ENCODE peak calls at places on chromosomes 11 and 22, in ten cellular contexts. U, L, Q, A, E, W, H, C, S and F are unnamed samples. For H3K27me3, the result is how much of the 10 kb centered on the place peaks cover.

GRCh38 chr11:132158091-132158490 is 787.7 kb downstream of the NTM start:
- DNase-seq in S (peak), E (no peak), U (peak), Q (no peak), L (no peak), H (no peak), W (no peak), C (no peak), A (no peak), F (no peak)

GRCh38 chr11:31656051-31656450 is 146.5 kb downstream of the ELP4 start:
- DNase-seq in S (no peak), C (no peak), H (no peak), Q (no peak), W (no peak), U (no peak), A (no peak), L (no peak), E (no peak), F (no peak)

GRCh38 chr22:17477401-17477833 is 85.9 kb upstream of the SLC25A18 start:
- DNase-seq in E (no peak), W (no peak), C (no peak), U (no peak), A (peak), Q (no peak), S (peak), H (peak), L (no peak), F (no peak)

GRCh38 chr22:24156146-24156914 is 25.0 kb upstream of the SUSD2 start:
- DNase-seq in A (no peak), S (peak), C (peak), W (no peak), H (peak), Q (no peak), E (peak), L (peak), U (no peak), F (peak)

GRCh38 chr11:118921929-118922744 is 3.6 kb downstream of the BCL9L start:
- DNase-seq in U (no peak), Q (no peak), W (no peak), H (no peak), L (peak), A (peak), E (no peak), C (peak), S (peak), F (peak)

GRCh38 chr11:45250035-45250693 is 36.0 kb downstream of the SYT13 start:
- DNase-seq in W (no peak), S (no peak), U (no peak), A (no peak), L (no peak), Q (no peak), H (no peak), C (no peak), E (no peak), F (no peak)

GRCh38 chr11:2224254-2224653 is 46.1 kb downstream of the ASCL2 start:
- DNase-seq in Q (no peak), W (no peak), A (no peak), U (no peak), H (no peak), C (no peak), L (no peak), S (no peak), E (no peak), F (no peak)

GRCh38 chr11:66349084-66349386 is 1.6 kb upstream of the B4GAT1 start:
- DNase-seq in U (no peak), Q (no peak), A (no peak), S (no peak), H (no peak), L (no peak), W (no peak), C (no peak), E (no peak), F (no peak)

GRCh38 chr11:19676508-19677379 is 35.9 kb upstream of the NAV2 start:
- DNase-seq in C (no peak), H (no peak), U (no peak), A (no peak), S (peak), W (no peak), L (no peak), Q (no peak), E (no peak), F (no peak)

GRCh38 chr11:112784323-112785073 is 176.7 kb upstream of the NCAM1 start:
- DNase-seq in S (peak), L (peak), C (no peak), H (no peak), W (no peak), E (no peak), A (peak), Q (no peak), U (no peak), F (peak)

GRCh38 chr11:79973701-79974626 is 533.1 kb upstream of the TENM4 start:
- DNase-seq in H (no peak), U (peak), E (no peak), A (peak), C (no peak), Q (no peak), L (no peak), W (no peak), S (peak), F (no peak)

GRCh38 chr22:23829845-23830372 is 8.9 kb downstream of the DERL3 start:
- DNase-seq in S (no peak), C (no peak), L (no peak), W (no peak), U (no peak), Q (no peak), E (no peak), H (no peak), A (no peak), F (no peak)

GRCh38 chr11:123190504-123190903 is 4.5 kb downstream of the CLMP start:
- DNase-seq in E (no peak), L (no peak), U (no peak), Q (no peak), C (no peak), S (no peak), A (no peak), W (no peak), H (no peak), F (no peak)

GRCh38 chr22:45934168-45934564 is 42.8 kb downstream of the WNT7B start:
- DNase-seq in C (no peak), A (no peak), E (no peak), Q (no peak), S (no peak), W (no peak), U (no peak), L (no peak), H (no peak), F (no peak)

GRCh38 chr11:128610765-128611617 is 23.6 kb upstream of the ETS1 start:
- DNase-seq in C (no peak), H (no peak), L (no peak), U (no peak), S (no peak), A (no peak), Q (no peak), E (peak), W (no peak), F (no peak)

GRCh38 chr22:28581020-28581419 is 98.6 kb downstream of the TTC28 start:
- DNase-seq in U (no peak), A (no peak), E (no peak), L (no peak), Q (no peak), H (no peak), W (no peak), C (no peak), S (no peak), F (no peak)

GRCh38 chr11:92045325-92045724 is 179.3 kb upstream of the FAT3 start:
- DNase-seq in W (no peak), L (no peak), S (no peak), U (no peak), E (no peak), C (no peak), Q (no peak), H (no peak), A (no peak), F (no peak)

GRCh38 chr11:61362542-61362875 is 335 bp downstream of the TMEM138 start:
- DNase-seq in U (no peak), W (no peak), Q (no peak), L (peak), A (no peak), E (peak), S (peak), C (no peak), H (no peak), F (peak)

GRCh38 chr22:27740192-27740748 is 61.3 kb downstream of the MN1 start:
- DNase-seq in W (no peak), Q (no peak), S (no peak), H (no peak), E (no peak), U (no peak), L (no peak), C (no peak), A (no peak), F (no peak)

GRCh38 chr22:40422558-40423245 is 52.3 kb downstream of the SGSM3 start:
- DNase-seq in L (no peak), Q (no peak), E (no peak), H (no peak), W (no peak), U (no peak), C (no peak), S (no peak), A (no peak), F (no peak)

GRCh38 chr11:95505927-95506426 is 275.0 kb upstream of the SESN3 start:
- DNase-seq in Q (no peak), W (no peak), C (no peak), H (no peak), E (no peak), L (no peak), S (no peak), A (no peak), U (no peak), F (no peak)

GRCh38 chr11:112401036-112401769 is 140.5 kb upstream of the PLET1 start:
- DNase-seq in W (no peak), U (no peak), S (peak), H (no peak), C (no peak), L (no peak), A (no peak), E (no peak), Q (no peak), F (no peak)

GRCh38 chr11:114725623-114726022 is 47.3 kb downstream of the NXPE2 start:
- DNase-seq in C (no peak), W (no peak), H (no peak), L (no peak), Q (no peak), S (no peak), U (no peak), A (no peak), E (no peak), F (no peak)

GRCh38 chr11:107590460-107591097 is 368 bp upstream of the ELMOD1 start:
- DNase-seq in U (no peak), C (no peak), E (no peak), A (no peak), L (no peak), Q (no peak), S (peak), W (no peak), H (no peak), F (no peak)

GRCh38 chr11:130886704-130887103 is 29.6 kb downstream of the SNX19 start:
- DNase-seq in A (no peak), E (no peak), Q (no peak), S (no peak), W (no peak), H (no peak), C (no peak), L (no peak), U (no peak), F (no peak)
- TF ChIP-seq CTCF in A (no peak), E (no peak), Q (no peak), S (no peak), W (no peak), H (no peak), C (no peak), L (no peak), U (no peak), F (no peak)

GRCh38 chr22:49671331-49672012 is 156.2 kb downstream of the BRD1 start:
- DNase-seq in S (no peak), Q (no peak), L (peak), E (no peak), C (peak), U (no peak), A (no peak), W (no peak), H (no peak), F (no peak)

GRCh38 chr22:49673048-49673447 is 154.6 kb downstream of the BRD1 start:
- DNase-seq in W (no peak), C (no peak), A (no peak), L (no peak), E (no peak), S (no peak), U (no peak), Q (no peak), H (no peak), F (no peak)

GRCh38 chr22:49674479-49674830 is 153.2 kb downstream of the BRD1 start:
- DNase-seq in U (no peak), Q (no peak), L (peak), E (no peak), W (no peak), H (no peak), A (no peak), C (no peak), S (no peak), F (no peak)

GRCh38 chr22:49670610-49671330 is 156.9 kb downstream of the BRD1 start:
- DNase-seq in H (no peak), L (peak), S (no peak), W (no peak), U (no peak), E (no peak), A (no peak), Q (no peak), C (peak), F (no peak)

GRCh38 chr22:49672013-49672516 is 155.6 kb downstream of the BRD1 start:
- DNase-seq in L (no peak), E (no peak), C (no peak), S (no peak), H (no peak), W (no peak), Q (no peak), U (no peak), A (no peak), F (no peak)
- H3K27me3 ChIP-seq in L (under half), E (under half), C (under half), S (under half), H (under half), W (under half), Q (under half), U (under half), A (under half), F (under half)

DNA sequence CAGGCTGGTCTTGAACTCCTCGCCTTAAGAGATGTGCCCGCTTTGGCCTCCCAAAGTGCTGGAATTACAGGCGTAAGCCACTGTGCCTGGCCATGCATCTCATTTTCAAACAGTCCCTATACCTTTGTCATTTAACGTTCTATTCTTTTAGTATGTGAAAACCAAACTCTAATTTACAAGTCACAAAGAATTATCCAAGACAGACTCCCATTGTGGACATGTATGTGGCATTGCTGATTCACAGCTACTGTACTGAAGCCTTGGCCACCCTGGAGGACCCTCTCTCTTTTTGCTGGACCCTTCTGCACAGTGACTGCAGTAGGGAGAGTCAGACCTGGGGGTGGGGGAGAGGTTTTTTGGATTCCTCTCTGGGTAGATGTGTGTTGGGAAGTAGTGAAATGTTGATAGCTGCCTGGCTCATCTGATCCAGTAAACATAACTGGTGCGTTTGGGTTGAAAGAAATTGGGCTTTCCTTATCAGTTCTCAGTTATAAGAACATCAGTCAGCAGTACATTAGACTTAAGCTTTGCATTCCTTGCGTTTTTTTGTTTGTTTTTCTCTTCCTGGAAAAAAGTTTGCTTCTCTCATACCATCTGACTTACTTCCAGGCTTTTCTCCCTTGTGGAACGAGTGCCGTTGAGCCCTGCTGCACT is 65.9 kb downstream of the MED15 start:
- DNase-seq in A (no peak), U (no peak), Q (no peak), W (no peak), H (no peak), C (no peak), S (no peak), E (no peak), L (no peak), F (no peak)
- H3K27ac ChIP-seq in A (peak), U (no peak), Q (no peak), W (no peak), H (no peak), C (peak), S (no peak), E (no peak), L (no peak), F (no peak)

DNA sequence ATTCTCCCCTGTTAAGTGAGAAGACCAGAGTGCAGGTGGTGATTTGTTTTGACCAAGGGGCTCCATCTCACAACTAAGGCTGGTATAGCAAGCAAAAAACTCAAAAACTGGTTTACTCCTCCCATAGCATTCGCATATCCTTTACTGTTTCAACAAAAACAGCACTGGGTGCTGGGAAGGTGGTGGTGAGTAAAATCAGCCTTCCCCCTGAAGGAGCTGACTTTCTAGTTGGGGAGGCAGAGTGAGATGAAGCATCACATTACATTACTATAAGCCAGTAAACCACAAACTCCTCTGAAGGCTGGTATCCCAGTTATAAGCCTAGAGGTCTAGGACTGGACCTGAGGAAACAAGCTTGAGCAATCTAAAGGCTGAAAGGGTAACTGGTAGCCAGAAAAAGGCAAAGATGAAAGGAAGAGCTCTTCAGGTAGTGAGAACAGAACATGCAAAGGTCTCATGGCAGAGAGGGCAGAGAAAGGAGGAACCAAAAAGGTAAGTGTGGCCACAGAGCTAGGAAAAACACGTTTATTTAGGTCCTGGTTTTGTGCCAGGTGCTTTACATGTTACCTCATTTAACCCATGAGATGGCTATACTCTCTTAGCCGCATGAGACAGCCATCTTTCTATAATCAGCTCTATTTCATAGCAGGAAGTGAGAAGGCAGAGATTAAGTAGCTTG is 22.3 kb downstream of the TMEM123 start:
- DNase-seq in H (no peak), A (no peak), E (no peak), C (no peak), S (no peak), W (no peak), L (no peak), U (no peak), Q (no peak), F (no peak)
- TF ChIP-seq CTCF in H (no peak), A (no peak), E (no peak), C (no peak), S (no peak), W (no peak), L (no peak), U (no peak), Q (no peak), F (no peak)

GRCh38 chr11:32918427-32918826 is 25.8 kb downstream of the QSER1 start:
- DNase-seq in W (no peak), C (no peak), L (no peak), E (no peak), S (no peak), Q (no peak), A (no peak), U (no peak), H (no peak), F (no peak)
- H3K27me3 ChIP-seq in W (under half), C (under half), L (under half), E (under half), S (under half), Q (under half), A (under half), U (under half), H (under half), F (under half)